ENCODE peak calls at places on chromosomes 7 and 10, in seven cellular contexts. V is RWPE1; G is activated naive CD4-positive, alpha-beta T cell treated with anti-CD3 and anti-CD28 coated beads for 36 hours; M is ecto neural progenitor cell; S is effector memory CD4-positive, alpha-beta T cell; B is NCI-H1436; D is T-cell. Y is an unnamed sample.

GRCh38 chr10:112517381-112517976 is 70.5 kb downstream of the VTI1A start:
- DNase-seq in V (peak; percentile 44), G (no peak), M (no peak), S (no peak), B (no peak), D (no peak), Y (no peak)

GRCh38 chr7:35030848-35031247 is 6.4 kb downstream of the DPY19L1 start:
- DNase-seq in V (no peak), G (no peak), M (no peak), S (no peak), B (no peak), D (no peak), Y (no peak)

GRCh38 chr10:46022978-46023702 is 7.3 kb downstream of the NCOA4 start:
- DNase-seq in V (peak; percentile 81), G (peak; percentile 87), M (peak; percentile 93), S (peak; percentile 80), B (peak; percentile 83), D (peak; percentile 78), Y (no peak)

GRCh38 chr7:27586825-27587224 is 75.9 kb downstream of the HIBADH start:
- DNase-seq in V (no peak), G (no peak), M (no peak), S (no peak), B (peak; percentile 43), D (no peak), Y (peak; percentile 90)

GRCh38 chr7:143384148-143384547 is 3.0 kb downstream of the ZYX start:
- DNase-seq in V (no peak), G (no peak), M (no peak), S (no peak), B (no peak), D (no peak), Y (no peak)

GRCh38 chr7:107048783-107049418 is 4.4 kb downstream of the PRKAR2B start:
- DNase-seq in V (no peak), G (no peak), M (no peak), S (no peak), B (no peak), D (no peak), Y (no peak)

GRCh38 chr10:14416308-14416700 is 85.6 kb upstream of the FRMD4A start:
- DNase-seq in V (peak; percentile 56), G (no peak), M (no peak), S (no peak), B (no peak), D (no peak), Y (no peak)

GRCh38 chr7:23246540-23246939 is at the start of gene GPNMB:
- DNase-seq in V (peak; percentile 61), G (no peak), M (no peak), S (no peak), B (no peak), D (no peak), Y (no peak)

GRCh38 chr7:129569811-129570215 is 41.7 kb upstream of the NRF1 start:
- DNase-seq in V (peak; percentile 83), G (no peak), M (no peak), S (no peak), B (no peak), D (no peak), Y (no peak)

GRCh38 chr7:32048970-32049369 is 21.2 kb downstream of the PDE1C start:
- DNase-seq in V (no peak), G (no peak), M (no peak), S (no peak), B (no peak), D (no peak), Y (no peak)

GRCh38 chr7:138981332-138982203 is at the start of gene KIAA1549:
- DNase-seq in V (peak; percentile 66), G (peak; percentile 59), M (peak; percentile 85), S (peak; percentile 12), B (peak; percentile 60), D (peak; percentile 22), Y (peak; percentile 59)

GRCh38 chr10:94546058-94546595 is 539 bp downstream of the HELLS start:
- DNase-seq in V (peak; percentile 38), G (peak; percentile 11), M (no peak), S (no peak), B (no peak), D (no peak), Y (no peak)

GRCh38 chr10:132301371-132302330 is 6.1 kb downstream of the STK32C start:
- DNase-seq in V (no peak), G (no peak), M (peak; percentile 36), S (no peak), B (no peak), D (no peak), Y (no peak)

GRCh38 chr7:17374654-17375053 is 76.2 kb downstream of the AHR start:
- DNase-seq in V (no peak), G (no peak), M (no peak), S (no peak), B (no peak), D (no peak), Y (no peak)

GRCh38 chr7:134016223-134016941 is 110.8 kb upstream of the LRGUK start:
- DNase-seq in V (peak; percentile 34), G (peak; percentile 14), M (peak; percentile 53), S (no peak), B (peak; percentile 6), D (no peak), Y (peak; percentile 25)

GRCh38 chr10:77513783-77514331 is 123.8 kb downstream of the KCNMA1 start:
- DNase-seq in V (peak; percentile 88), G (no peak), M (peak; percentile 56), S (no peak), B (no peak), D (no peak), Y (no peak)

GRCh38 chr10:3400368-3400767 is 227.8 kb upstream of the PITRM1 start:
- DNase-seq in V (no peak), G (no peak), M (no peak), S (no peak), B (no peak), D (no peak), Y (no peak)

GRCh38 chr7:137606061-137606674 is 240.6 kb downstream of the DGKI start:
- DNase-seq in V (no peak), G (no peak), M (no peak), S (no peak), B (peak; percentile 40), D (no peak), Y (peak; percentile 42)